ENCODE peak calls at places on chromosomes 5 and 9, in eight cellular contexts. D is A549, B is tibial nerve, S is GM12878, K is ovary, R is H1, U is HepG2, F is stomach. Z is an unnamed sample.

GRCh38 chr9:129671519-129671918 is 6.1 kb downstream of the PRRX2 start:
- DNase-seq in S (no peak), R (no peak), U (no peak), F (no peak), D (no peak), K (no peak), B (no peak), Z (no peak)

GRCh38 chr9:123769723-123770122 is 160.2 kb downstream of the DENND1A start:
- DNase-seq in S (no peak), U (no peak), K (no peak), F (no peak), R (no peak), B (no peak), D (no peak), Z (no peak)

GRCh38 chr9:137477778-137478612 is 18.9 kb upstream of the NSMF start:
- DNase-seq in B (no peak), R (no peak), F (no peak), D (no peak), U (no peak), K (no peak), S (no peak), Z (peak)

GRCh38 chr5:72529383-72529782 is 22.2 kb upstream of the ZNF366 start:
- DNase-seq in S (no peak), R (no peak), D (no peak), K (no peak), B (no peak), F (no peak), U (no peak), Z (no peak)

GRCh38 chr9:35826071-35826701 is 2.3 kb downstream of the FAM221B start:
- DNase-seq in F (peak), U (peak), D (peak), B (peak), R (no peak), S (peak), K (no peak), Z (peak)

GRCh38 chr9:137872296-137872695 is 5.3 kb upstream of the CACNA1B start:
- DNase-seq in S (no peak), B (no peak), D (no peak), R (no peak), U (no peak), K (no peak), F (no peak), Z (no peak)

GRCh38 chr9:79224672-79225433 is 346.9 kb upstream of the TLE4 start:
- DNase-seq in D (peak), S (no peak), F (no peak), B (no peak), K (no peak), U (no peak), R (no peak), Z (no peak)

GRCh38 chr9:5389109-5389732 is 48.5 kb downstream of the PLGRKT start:
- DNase-seq in B (no peak), K (no peak), R (no peak), D (no peak), F (no peak), U (no peak), S (peak), Z (no peak)

GRCh38 chr5:34673463-34674125 is 17.5 kb downstream of the RAI14 start:
- DNase-seq in B (no peak), D (no peak), K (no peak), R (no peak), U (no peak), F (no peak), S (no peak), Z (no peak)

GRCh38 chr9:89676281-89676680 is 71.5 kb downstream of the GADD45G start:
- DNase-seq in U (no peak), D (no peak), S (no peak), F (peak), R (no peak), B (no peak), K (no peak), Z (peak)

DNA sequence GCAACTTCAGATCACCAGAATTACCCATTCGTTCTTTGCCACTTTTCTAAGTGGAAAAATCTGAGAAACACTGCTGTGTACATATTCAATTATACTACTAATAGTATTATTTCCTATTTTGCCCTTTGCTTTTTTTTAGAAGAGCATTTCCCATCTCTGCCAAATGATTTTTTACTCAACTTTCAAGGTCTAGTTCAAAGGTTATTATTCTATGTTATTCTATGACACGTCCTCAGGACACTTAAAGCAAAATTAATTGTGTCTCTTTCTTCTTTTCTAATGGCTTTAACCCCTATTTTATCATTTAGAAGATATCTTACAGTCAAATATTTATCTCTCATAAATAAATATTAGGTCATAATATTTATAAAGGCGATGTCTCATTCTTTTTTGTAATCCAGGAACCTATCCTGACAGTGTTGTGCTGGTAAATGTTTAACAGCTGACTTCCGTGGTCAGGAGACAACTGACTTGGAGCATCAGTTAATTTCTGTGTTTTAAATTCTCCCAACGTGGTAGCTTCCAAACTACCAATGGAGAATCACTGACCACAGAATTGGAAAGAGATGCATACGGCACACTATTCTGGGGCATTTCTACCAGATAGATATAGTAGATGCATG is 375.2 kb downstream of the ARRDC3 start:
- DNase-seq in K (no peak), B (no peak), R (no peak), S (no peak), U (peak), D (peak), F (no peak), Z (no peak)
- TF ChIP-seq EP300 in K (no peak), B (no peak), R (no peak), S (no peak), U (no peak), D (peak), F (no peak), Z (no peak)

GRCh38 chr9:16701347-16701746 is 169.1 kb downstream of the BNC2 start:
- DNase-seq in B (no peak), S (no peak), R (no peak), D (peak), U (no peak), K (no peak), F (no peak), Z (no peak)

GRCh38 chr9:16704489-16705111 is 165.9 kb downstream of the BNC2 start:
- DNase-seq in S (no peak), F (no peak), B (no peak), K (peak), R (no peak), U (no peak), D (no peak), Z (peak)

GRCh38 chr9:16708638-16709435 is 161.6 kb downstream of the BNC2 start:
- DNase-seq in U (no peak), S (no peak), D (no peak), B (no peak), K (no peak), R (no peak), F (no peak), Z (no peak)

GRCh38 chr9:16705121-16705604 is 165.3 kb downstream of the BNC2 start:
- DNase-seq in D (peak), U (no peak), F (peak), B (peak), R (peak), S (no peak), K (peak), Z (peak)

GRCh38 chr9:16704096-16704488 is 166.4 kb downstream of the BNC2 start:
- DNase-seq in U (no peak), F (no peak), D (no peak), R (no peak), S (no peak), K (no peak), B (no peak), Z (no peak)
- TF ChIP-seq POLR2A in U (no peak), F (no peak), D (no peak), R (no peak), S (no peak), K (no peak), B (no peak), Z (no peak)

GRCh38 chr5:19519448-19519847 is 468.6 kb downstream of the CDH18 start:
- DNase-seq in U (no peak), F (no peak), R (no peak), S (no peak), D (no peak), B (no peak), K (no peak), Z (no peak)
- H3K27ac ChIP-seq in U (no peak), F (no peak), R (no peak), S (no peak), D (no peak), B (no peak), K (no peak), Z (no peak)

GRCh38 chr9:14992025-14992424 is 81.8 kb upstream of the FREM1 start:
- DNase-seq in U (no peak), K (no peak), S (no peak), R (no peak), F (no peak), B (no peak), D (no peak), Z (no peak)
- TF ChIP-seq EP300 in U (no peak), K (no peak), S (no peak), R (no peak), F (no peak), B (no peak), D (no peak), Z (no peak)

GRCh38 chr5:178861627-178862026 is 1.9 kb downstream of the ZNF354B start:
- DNase-seq in F (no peak), R (no peak), B (no peak), D (no peak), U (no peak), S (no peak), K (no peak), Z (no peak)

GRCh38 chr5:178854284-178854683 is 5.5 kb upstream of the ZNF354B start:
- DNase-seq in F (no peak), B (no peak), K (no peak), U (no peak), D (no peak), S (no peak), R (no peak), Z (no peak)

DNA sequence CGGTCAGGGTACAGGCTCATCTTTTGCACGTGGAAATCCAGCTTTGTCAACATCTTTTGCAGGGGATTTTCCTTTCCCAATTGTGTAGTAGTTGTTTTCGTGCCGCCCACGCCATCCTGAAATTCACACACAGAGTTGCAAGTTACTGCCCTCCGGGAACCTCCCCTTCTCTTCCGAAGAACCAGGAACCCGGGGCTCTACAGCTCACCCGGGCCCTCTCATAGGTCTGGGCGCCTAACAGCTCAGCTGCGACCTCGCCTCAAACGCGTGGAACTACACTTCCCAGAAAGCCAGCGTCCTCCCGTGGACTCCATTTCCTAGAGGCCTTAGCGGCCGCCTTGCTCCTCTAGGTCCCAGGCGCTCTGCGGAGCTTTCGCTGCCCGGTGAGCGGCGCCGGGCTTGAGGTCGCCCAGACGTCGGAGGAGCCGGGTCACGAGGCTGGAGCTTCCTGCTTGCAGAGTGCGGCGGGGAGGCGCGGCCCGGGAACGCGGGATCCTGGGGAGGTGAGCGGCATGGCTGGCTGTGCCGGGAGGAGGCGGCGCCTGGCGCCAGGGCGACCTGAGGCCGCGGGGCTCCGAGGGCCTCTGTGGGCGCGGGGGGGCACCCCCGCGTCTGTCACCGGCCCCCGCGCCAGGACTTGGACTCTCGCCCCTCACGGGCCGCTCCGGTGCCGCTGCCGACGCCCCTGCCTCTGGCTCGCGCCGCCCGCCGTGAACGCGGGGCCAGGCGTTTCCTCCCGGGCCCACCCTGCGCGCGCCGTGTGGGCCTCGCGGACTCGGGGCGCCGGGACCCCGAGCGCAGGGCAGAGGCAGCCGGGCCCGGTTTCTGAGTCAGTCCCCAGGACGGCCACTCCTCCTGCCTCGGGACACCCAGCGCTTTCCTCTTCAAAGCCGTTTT is at the start of gene ZNF354B:
- DNase-seq in R (peak), F (peak), S (peak), B (peak), D (peak), K (peak), U (peak), Z (peak)
- TF ChIP-seq POLR2A in R (no peak), F (no peak), S (peak), B (peak), D (peak), K (peak), U (peak), Z (peak)

DNA sequence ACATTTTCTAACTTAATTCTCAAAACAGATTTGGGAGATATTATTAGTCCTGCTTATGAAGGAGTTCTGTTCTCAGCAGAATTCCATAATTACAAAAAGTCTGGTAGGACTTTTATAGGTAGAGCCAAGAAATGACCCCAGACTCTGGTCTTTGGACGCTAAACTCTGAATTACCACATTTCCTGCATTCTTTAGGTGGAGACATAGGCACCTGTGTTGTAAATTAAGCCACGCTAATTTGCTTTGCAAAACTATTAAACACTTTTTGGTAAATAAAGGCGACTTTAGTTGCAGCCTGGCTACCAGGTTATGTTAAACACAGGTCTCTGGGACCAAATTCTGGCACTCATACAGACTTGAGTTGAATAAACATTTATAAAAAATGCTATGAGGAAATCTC is 77.7 kb downstream of the C9orf152 start:
- DNase-seq in S (no peak), K (no peak), B (no peak), U (no peak), D (no peak), R (no peak), F (no peak), Z (no peak)
- H3K27ac ChIP-seq in S (peak), K (no peak), B (no peak), U (no peak), D (no peak), R (peak), F (peak), Z (peak)